ENCODE peak calls at places on chromosomes 13 and 19, in seven cellular contexts. G is A549; W is cerebellar cortex; F is midbrain; J is anterior cingulate cortex; T is activated CD4-positive, alpha-beta T cell treated with anti-CD3 and anti-CD28 coated beads, Interleukin-2, amount 10 ng/mL, durations not matched to agents 7 days and 5 days; L is GM20000. P is an unnamed sample.

GRCh38 chr19:21574607-21575006 is 69.2 kb downstream of the ZNF429 start:
- DNase-seq in G (no peak), W (no peak), F (no peak), J (no peak), T (no peak), L (no peak), P (no peak)

GRCh38 chr19:48815870-48816501 is 5.2 kb upstream of the BCAT2 start:
- DNase-seq in G (peak), W (no peak), F (no peak), J (no peak), T (no peak), L (peak), P (no peak)

GRCh38 chr19:33914599-33914998 is 117.9 kb downstream of the KCTD15 start:
- DNase-seq in G (no peak), W (no peak), F (no peak), J (no peak), T (no peak), L (no peak), P (no peak)

GRCh38 chr13:28707629-28708427 is 10.9 kb downstream of the SLC46A3 start:
- DNase-seq in G (no peak), W (no peak), F (peak), J (no peak), T (peak), L (peak), P (no peak)

GRCh38 chr13:34166406-34166805 is 348.5 kb downstream of the RFC3 start:
- DNase-seq in G (no peak), W (no peak), F (no peak), J (no peak), T (no peak), L (no peak), P (no peak)

GRCh38 chr13:110070511-110071120 is 236.3 kb downstream of the COL4A1 start:
- DNase-seq in G (no peak), W (no peak), F (no peak), J (no peak), T (no peak), L (no peak), P (no peak)

GRCh38 chr13:80430561-80430960 is 89.6 kb upstream of the SPRY2 start:
- DNase-seq in G (no peak), W (no peak), F (no peak), J (no peak), T (no peak), L (no peak), P (no peak)

GRCh38 chr13:50124536-50125305 is 109.5 kb downstream of the KCNRG start:
- DNase-seq in G (peak), W (peak), F (no peak), J (no peak), T (peak), L (peak), P (peak)

GRCh38 chr19:3665681-3666544 is 34.4 kb downstream of the PIP5K1C start:
- DNase-seq in G (no peak), W (peak), F (peak), J (peak), T (peak), L (peak), P (peak)

GRCh38 chr13:28425796-28426195 is 69.1 kb downstream of the FLT1 start:
- DNase-seq in G (no peak), W (no peak), F (no peak), J (no peak), T (no peak), L (no peak), P (no peak)

GRCh38 chr13:77062097-77062496 is 35.1 kb upstream of the FBXL3 start:
- DNase-seq in G (no peak), W (no peak), F (no peak), J (no peak), T (no peak), L (no peak), P (no peak)

GRCh38 chr19:16005925-16006324 is 57.1 kb downstream of the OR10H4 start:
- DNase-seq in G (no peak), W (no peak), F (no peak), J (no peak), T (no peak), L (no peak), P (no peak)

GRCh38 chr13:108877300-108877699 is 247.9 kb downstream of the MYO16 start:
- DNase-seq in G (no peak), W (no peak), F (no peak), J (no peak), T (no peak), L (no peak), P (no peak)

GRCh38 chr13:37906880-37907279 is 37.3 kb upstream of the TRPC4 start:
- DNase-seq in G (no peak), W (no peak), F (no peak), J (no peak), T (no peak), L (no peak), P (no peak)

GRCh38 chr19:1315470-1316166 is 29.9 kb downstream of the EFNA2 start:
- DNase-seq in G (peak), W (peak), F (peak), J (peak), T (peak), L (peak), P (peak)

GRCh38 chr19:51098366-51099069 is 9.7 kb downstream of the CTU1 start:
- DNase-seq in G (no peak), W (no peak), F (no peak), J (no peak), T (peak), L (peak), P (no peak)

GRCh38 chr13:98542568-98543379 is 34.1 kb downstream of the STK24 start:
- DNase-seq in G (no peak), W (no peak), F (peak), J (no peak), T (peak), L (no peak), P (no peak)

GRCh38 chr19:2424686-2425621 is 2.4 kb downstream of the TIMM13 start:
- DNase-seq in G (no peak), W (no peak), F (no peak), J (no peak), T (no peak), L (no peak), P (peak)

GRCh38 chr19:33292595-33293254 is 9.6 kb downstream of the CEBPA start:
- DNase-seq in G (peak), W (no peak), F (no peak), J (no peak), T (no peak), L (no peak), P (no peak)

GRCh38 chr13:111385182-111385857 is 64.9 kb downstream of the TEX29 start:
- DNase-seq in G (no peak), W (no peak), F (no peak), J (no peak), T (no peak), L (no peak), P (no peak)

GRCh38 chr13:45196091-45196490 is 4.8 kb downstream of the KCTD4 start:
- DNase-seq in G (no peak), W (no peak), F (no peak), J (no peak), T (no peak), L (no peak), P (no peak)

GRCh38 chr19:10797541-10798256 is 38.3 kb downstream of the TMED1 start:
- DNase-seq in G (no peak), W (peak), F (peak), J (no peak), T (peak), L (peak), P (peak)

GRCh38 chr13:112245959-112246358 is 130.2 kb upstream of the SPACA7 start:
- DNase-seq in G (no peak), W (no peak), F (no peak), J (no peak), T (no peak), L (no peak), P (no peak)

GRCh38 chr13:59865398-59865797 is 298.3 kb downstream of the DIAPH3 start:
- DNase-seq in G (peak), W (no peak), F (no peak), J (no peak), T (no peak), L (no peak), P (no peak)

GRCh38 chr13:113552079-113552478 is 32.5 kb upstream of the TFDP1 start:
- DNase-seq in G (no peak), W (no peak), F (no peak), J (no peak), T (peak), L (no peak), P (no peak)

GRCh38 chr19:38915329-38916321 is 3.6 kb upstream of the CCER2 start:
- DNase-seq in G (no peak), W (no peak), F (no peak), J (no peak), T (no peak), L (no peak), P (no peak)

GRCh38 chr13:42066542-42066941 is 18.1 kb downstream of the DGKH start:
- DNase-seq in G (no peak), W (no peak), F (no peak), J (no peak), T (no peak), L (no peak), P (no peak)

GRCh38 chr19:28217064-28217463 is 995.9 kb downstream of the UQCRFS1 start:
- DNase-seq in G (no peak), W (peak), F (no peak), J (no peak), T (no peak), L (no peak), P (no peak)

GRCh38 chr19:36030264-36031148 is 2.2 kb downstream of the CLIP3 start:
- DNase-seq in G (peak), W (peak), F (no peak), J (no peak), T (no peak), L (no peak), P (peak)

GRCh38 chr13:39804332-39805231 is 149.1 kb downstream of the COG6 start:
- DNase-seq in G (no peak), W (no peak), F (no peak), J (no peak), T (no peak), L (no peak), P (no peak)

GRCh38 chr19:35109395-35110112 is 6.1 kb upstream of the FXYD3 start:
- DNase-seq in G (peak), W (no peak), F (peak), J (no peak), T (no peak), L (no peak), P (no peak)

GRCh38 chr19:41325947-41326706 is 16.2 kb downstream of the CCDC97 start:
- DNase-seq in G (no peak), W (no peak), F (no peak), J (no peak), T (no peak), L (peak), P (no peak)

GRCh38 chr19:13748169-13748884 is 16.0 kb upstream of the MRI1 start:
- DNase-seq in G (peak), W (no peak), F (peak), J (no peak), T (peak), L (no peak), P (no peak)

GRCh38 chr13:95714142-95714832 is 37.3 kb downstream of the DNAJC3 start:
- DNase-seq in G (peak), W (no peak), F (no peak), J (no peak), T (no peak), L (no peak), P (no peak)

GRCh38 chr13:93776936-93777335 is 550.3 kb downstream of the GPC6 start:
- DNase-seq in G (no peak), W (no peak), F (no peak), J (no peak), T (no peak), L (no peak), P (no peak)

GRCh38 chr19:19105365-19106060 is 32.8 kb downstream of the TMEM161A start:
- DNase-seq in G (peak), W (peak), F (no peak), J (no peak), T (no peak), L (peak), P (no peak)

GRCh38 chr13:51942189-51942588 is 69.1 kb downstream of the ATP7B start:
- DNase-seq in G (no peak), W (no peak), F (no peak), J (no peak), T (peak), L (no peak), P (no peak)

GRCh38 chr19:52170863-52171320 is 529 bp downstream of the ZNF836 start:
- DNase-seq in G (no peak), W (no peak), F (no peak), J (no peak), T (no peak), L (no peak), P (peak)

P was measured in cerebellum.